ENCODE peak calls at places on chromosomes 13 and 19, in four cellular contexts. T, Y, B and I are unnamed samples.

GRCh38 chr19:48419158-48419920 is 25.9 kb downstream of the GRIN2D start:
- DNase-seq in B (peak; percentile 86), Y (peak; percentile 45), T (peak; percentile 42), I (peak; percentile 64)

GRCh38 chr13:62113145-62113544 is 697.5 kb upstream of the PCDH20 start:
- DNase-seq in Y (peak; percentile 45), B (no peak), T (no peak), I (no peak)

GRCh38 chr13:101452519-101453485 is at the start of gene ITGBL1:
- DNase-seq in B (no peak), Y (peak; percentile 14), T (peak; percentile 25), I (no peak)

GRCh38 chr19:44551850-44552249 is 22.4 kb upstream of the CEACAM20 start:
- DNase-seq in Y (no peak), B (no peak), T (no peak), I (no peak)

GRCh38 chr13:112958127-112958989 is 10.7 kb upstream of the MCF2L start:
- DNase-seq in Y (no peak), T (no peak), B (no peak), I (no peak)

GRCh38 chr13:113771709-113772331 is 12.8 kb downstream of the TMEM255B start:
- DNase-seq in T (peak; percentile 37), Y (no peak), B (no peak), I (no peak)

GRCh38 chr19:13012690-13013608 is 17.7 kb downstream of the NFIX start:
- DNase-seq in T (peak; percentile 63), Y (peak; percentile 57), B (peak; percentile 58), I (no peak)

GRCh38 chr19:17097593-17098126 is 22.1 kb downstream of the MYO9B start:
- DNase-seq in B (no peak), Y (peak; percentile 80), T (peak; percentile 41), I (no peak)

GRCh38 chr19:47790398-47790814 is 11.9 kb downstream of the SELENOW start:
- DNase-seq in T (peak; percentile 59), B (peak; percentile 98), Y (peak; percentile 75), I (peak; percentile 80)

GRCh38 chr13:39483326-39483725 is 119.7 kb downstream of the LHFPL6 start:
- DNase-seq in B (no peak), T (peak; percentile 18), Y (peak; percentile 3), I (no peak)

GRCh38 chr19:14090509-14091085 is at the start of gene SAMD1:
- DNase-seq in Y (peak; percentile 91), T (peak; percentile 83), B (peak; percentile 79), I (peak; percentile 54)

GRCh38 chr19:32168606-32169005 is 176.8 kb upstream of the ZNF507 start:
- DNase-seq in B (no peak), Y (no peak), T (no peak), I (no peak)

GRCh38 chr13:95603887-95604533 is 40.5 kb downstream of the DZIP1 start:
- DNase-seq in T (no peak), B (no peak), Y (no peak), I (no peak)

GRCh38 chr13:44413095-44413494 is 39.5 kb downstream of the SERP2 start:
- DNase-seq in B (no peak), T (peak; percentile 53), Y (no peak), I (no peak)

GRCh38 chr13:37427843-37428494 is 170.6 kb downstream of the POSTN start:
- DNase-seq in B (no peak), T (no peak), Y (no peak), I (no peak)

GRCh38 chr13:27130223-27131015 is 41.2 kb downstream of the USP12 start:
- DNase-seq in T (peak; percentile 76), Y (no peak), B (no peak), I (no peak)

GRCh38 chr13:107375701-107376350 is 807.9 kb upstream of the ARGLU1 start:
- DNase-seq in T (no peak), Y (no peak), B (no peak), I (no peak)

GRCh38 chr19:18416778-18417249 is 2.4 kb upstream of the SSBP4 start:
- DNase-seq in T (peak; percentile 78), B (peak; percentile 87), Y (peak; percentile 97), I (peak; percentile 77)

GRCh38 chr19:27776524-27776923 is 1436.4 kb downstream of the UQCRFS1 start:
- DNase-seq in T (no peak), B (peak; percentile 4), Y (no peak), I (no peak)

GRCh38 chr13:28716511-28716910 is 2.3 kb downstream of the SLC46A3 start:
- DNase-seq in Y (peak; percentile 88), T (peak; percentile 83), B (no peak), I (no peak)

GRCh38 chr13:75628811-75629210 is 7.3 kb upstream of the LMO7 start:
- DNase-seq in B (no peak), T (no peak), Y (no peak), I (no peak)

GRCh38 chr13:104043184-104043583 is 977.0 kb upstream of the SLC10A2 start:
- DNase-seq in T (peak; percentile 1), B (no peak), Y (peak; percentile 60), I (no peak)

GRCh38 chr19:7004313-7004931 is 16.8 kb downstream of the MBD3L2B start:
- DNase-seq in T (peak; percentile 18), B (no peak), Y (peak; percentile 18), I (no peak)

GRCh38 chr13:85486663-85487062 is 312.6 kb downstream of the SLITRK6 start:
- DNase-seq in Y (no peak), B (no peak), T (no peak), I (no peak)

GRCh38 chr19:2274185-2274711 is 7.7 kb downstream of the PEAK3 start:
- DNase-seq in Y (no peak), T (no peak), B (no peak), I (no peak)

GRCh38 chr19:41265376-41266153 is 1.4 kb downstream of the HNRNPUL1 start:
- DNase-seq in B (no peak), T (peak; percentile 37), Y (peak; percentile 59), I (no peak)

GRCh38 chr19:45878043-45878794 is 7.7 kb downstream of the IRF2BP1 start:
- DNase-seq in Y (no peak), T (no peak), B (no peak), I (no peak)

GRCh38 chr19:12784394-12784870 is 6.9 kb upstream of the JUNB start:
- DNase-seq in T (peak; percentile 46), Y (peak; percentile 82), B (no peak), I (no peak)

GRCh38 chr13:39776439-39776838 is 121.0 kb downstream of the COG6 start:
- DNase-seq in T (peak; percentile 88), B (no peak), Y (peak; percentile 92), I (no peak)

GRCh38 chr19:5718579-5719273 is 1.2 kb downstream of the LONP1 start:
- DNase-seq in T (peak; percentile 91), B (no peak), Y (peak; percentile 93), I (no peak)
- H3K14ac ChIP-seq in T (peak overlapping the region; percentile 93), B (no peak overlapping the region), Y (no peak overlapping the region), I (no peak overlapping the region)

GRCh38 chr19:38617764-38618589 is at the start of gene MAP4K1:
- DNase-seq in Y (no peak), T (no peak), B (no peak), I (no peak)

GRCh38 chr19:38616265-38616664 is 1.5 kb downstream of the MAP4K1 start:
- DNase-seq in B (no peak), T (no peak), Y (no peak), I (no peak)

GRCh38 chr19:38617283-38617763 is 430 bp downstream of the MAP4K1 start:
- DNase-seq in Y (no peak), B (no peak), T (no peak), I (no peak)

GRCh38 chr19:38619361-38620174 is 580 bp downstream of the EIF3K start:
- DNase-seq in T (no peak), B (no peak), Y (no peak), I (no peak)

GRCh38 chr19:38618590-38619360 is at the start of gene EIF3K:
- DNase-seq in T (peak; percentile 99), B (peak; percentile 99), Y (peak; percentile 99), I (peak; percentile 100)
- H3K18ac ChIP-seq in T (peak within 1 kb of the TSS; percentile 8), B (peak within 1 kb of the TSS; percentile 9), Y (peak within 1 kb of the TSS; percentile 92), I (peak within 1 kb of the TSS; percentile 98)

GRCh38 chr19:787551-787950 is 9.7 kb upstream of the PTBP1 start:
- DNase-seq in B (no peak), T (no peak), Y (no peak), I (no peak)
- H3K14ac ChIP-seq in B (no peak overlapping the region), T (no peak overlapping the region), Y (no peak overlapping the region), I (no peak overlapping the region)

GRCh38 chr13:109605846-109606245 is 180.5 kb downstream of the IRS2 start:
- DNase-seq in T (no peak), Y (no peak), B (no peak), I (no peak)
- H3K18ac ChIP-seq in T (no peak overlapping the region), Y (no peak overlapping the region), B (no peak overlapping the region), I (no peak overlapping the region)

DNA sequence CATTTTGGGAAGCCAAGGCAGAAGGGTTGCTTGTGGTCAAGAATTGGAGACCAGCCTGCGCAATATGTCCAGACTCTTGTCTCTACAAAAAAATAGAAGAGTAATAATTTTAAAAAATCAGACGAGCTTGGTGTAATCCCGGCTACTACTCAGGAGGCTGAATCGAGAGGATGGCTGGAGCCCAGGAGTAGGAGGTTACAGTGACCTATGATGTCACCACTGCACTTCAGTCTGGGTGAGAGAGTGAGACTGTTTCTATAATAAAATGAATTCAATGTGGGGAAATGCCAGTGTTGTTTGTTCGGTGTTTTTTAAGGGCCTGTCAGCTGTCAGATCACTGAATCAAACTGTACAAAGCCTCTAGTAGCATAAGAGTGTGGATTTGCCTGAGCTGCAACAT is 1.2 kb upstream of the FBXL3 start:
- DNase-seq in Y (peak; percentile 28), T (no peak), B (no peak), I (no peak)
- H3K14ac ChIP-seq in Y (no peak overlapping the region), T (peak overlapping the region; percentile 79), B (no peak overlapping the region), I (no peak overlapping the region)

DNA sequence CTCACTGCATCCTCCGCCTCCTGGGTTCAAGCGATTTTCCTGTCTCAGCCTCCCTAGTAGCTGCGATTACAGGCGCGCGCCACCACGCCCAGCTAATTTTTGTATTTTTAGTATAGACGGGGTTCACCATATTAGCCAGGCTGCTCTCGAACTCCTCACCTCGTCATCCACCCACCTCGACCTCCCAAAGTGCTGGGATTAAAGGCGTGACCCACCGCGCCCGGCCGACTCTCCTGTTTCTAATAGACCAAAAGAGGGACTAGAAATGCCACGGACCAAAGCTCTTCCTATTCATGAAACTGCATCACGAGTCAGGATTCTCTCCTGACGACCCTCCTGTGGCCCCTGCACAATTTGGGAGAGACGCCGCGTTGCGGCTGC is 563 bp downstream of the ZNF43 start:
- DNase-seq in B (no peak), Y (no peak), T (no peak), I (no peak)
- H3K18ac ChIP-seq in B (peak overlapping the region; percentile 79), Y (peak overlapping the region; percentile 80), T (no peak overlapping the region), I (peak overlapping the region; percentile 95)

GRCh38 chr19:11346104-11346940 is at the start of the genes CCDC159 and TMEM205:
- DNase-seq in B (peak; percentile 99), Y (peak; percentile 100), T (peak; percentile 99), I (peak; percentile 98)
- H3K14ac ChIP-seq in B (no peak within 1 kb of the TSS), Y (peak within 1 kb of the TSS; percentile 49), T (peak within 1 kb of the TSS; percentile 93), I (no peak within 1 kb of the TSS)

GRCh38 chr19:33868821-33869412 is 72.2 kb downstream of the KCTD15 start:
- DNase-seq in T (no peak), B (peak; percentile 66), Y (no peak), I (no peak)
- H3K18ac ChIP-seq in T (no peak overlapping the region), B (peak overlapping the region; percentile 25), Y (no peak overlapping the region), I (peak overlapping the region; percentile 77)